ENCODE peak calls at places on chromosomes 4 and X, in five cellular contexts. One of them, this sample, is unnamed.

GRCh38 chr4:155705664-155706063 is 39.0 kb downstream of the GUCY1A1 start:
- DNase-seq in IMR-90: peak
- DNase-seq in H1: no peak
- DNase-seq in mesendoderm: peak
- DNase-seq in neuronal stem cell: peak
- DNase-seq in this sample: no peak

GRCh38 chr4:1337376-1337831 is 9.6 kb upstream of the UVSSA start:
- DNase-seq in IMR-90: peak
- DNase-seq in H1: no peak
- DNase-seq in mesendoderm: peak
- DNase-seq in neuronal stem cell: no peak
- DNase-seq in this sample: no peak

GRCh38 chr4:142615324-142615665 is 230.8 kb downstream of the INPP4B start:
- DNase-seq in IMR-90: peak
- DNase-seq in H1: no peak
- DNase-seq in mesendoderm: peak
- DNase-seq in neuronal stem cell: no peak
- DNase-seq in this sample: no peak

GRCh38 chrX:147916375-147916968 is 4.8 kb downstream of the FMR1 start:
- DNase-seq in IMR-90: no peak
- DNase-seq in H1: no peak
- DNase-seq in mesendoderm: no peak
- DNase-seq in neuronal stem cell: no peak
- DNase-seq in this sample: no peak

GRCh38 chr4:119093042-119093827 is 42.4 kb upstream of the MYOZ2 start:
- DNase-seq in IMR-90: peak
- DNase-seq in H1: no peak
- DNase-seq in mesendoderm: no peak
- DNase-seq in neuronal stem cell: no peak
- DNase-seq in this sample: no peak

GRCh38 chr4:162954976-162955375 is 211.7 kb downstream of the NAF1 start:
- DNase-seq in IMR-90: no peak
- DNase-seq in H1: no peak
- DNase-seq in mesendoderm: no peak
- DNase-seq in neuronal stem cell: no peak
- DNase-seq in this sample: no peak

GRCh38 chr4:158778712-158779111 is 9.9 kb downstream of the FNIP2 start:
- DNase-seq in IMR-90: no peak
- DNase-seq in H1: no peak
- DNase-seq in mesendoderm: no peak
- DNase-seq in neuronal stem cell: no peak
- DNase-seq in this sample: no peak

GRCh38 chr4:6749340-6750171 is 33.0 kb upstream of the KIAA0232 start:
- DNase-seq in IMR-90: peak
- DNase-seq in H1: no peak
- DNase-seq in mesendoderm: no peak
- DNase-seq in neuronal stem cell: no peak
- DNase-seq in this sample: no peak

GRCh38 chrX:109928596-109929335 is 74.1 kb upstream of the TMEM164 start:
- DNase-seq in IMR-90: no peak
- DNase-seq in H1: no peak
- DNase-seq in mesendoderm: no peak
- DNase-seq in neuronal stem cell: no peak
- DNase-seq in this sample: no peak

GRCh38 chr4:154399259-154399974 is 92.2 kb downstream of the DCHS2 start:
- DNase-seq in IMR-90: peak
- DNase-seq in H1: no peak
- DNase-seq in mesendoderm: peak
- DNase-seq in neuronal stem cell: no peak
- DNase-seq in this sample: no peak

GRCh38 chr4:112702892-112703291 is 65.9 kb downstream of the LARP7 start:
- DNase-seq in IMR-90: no peak
- DNase-seq in H1: peak
- DNase-seq in mesendoderm: peak
- DNase-seq in neuronal stem cell: no peak
- DNase-seq in this sample: no peak

GRCh38 chrX:134377537-134377936 is 82.4 kb upstream of the HPRT1 start:
- DNase-seq in IMR-90: peak
- DNase-seq in H1: no peak
- DNase-seq in mesendoderm: peak
- DNase-seq in neuronal stem cell: no peak
- DNase-seq in this sample: no peak

GRCh38 chrX:462853-463252 is 76.1 kb upstream of the PPP2R3B start:
- DNase-seq in IMR-90: no peak
- DNase-seq in H1: no peak
- DNase-seq in mesendoderm: no peak
- DNase-seq in neuronal stem cell: no peak
- DNase-seq in this sample: no peak

GRCh38 chrX:151752847-151753246 is 18.3 kb downstream of the CNGA2 start:
- DNase-seq in IMR-90: no peak
- DNase-seq in H1: no peak
- DNase-seq in mesendoderm: no peak
- DNase-seq in neuronal stem cell: no peak
- DNase-seq in this sample: no peak

GRCh38 chrX:125977851-125978250 is 188.2 kb downstream of the DCAF12L2 start:
- DNase-seq in IMR-90: no peak
- DNase-seq in H1: no peak
- DNase-seq in mesendoderm: no peak
- DNase-seq in neuronal stem cell: no peak
- DNase-seq in this sample: no peak

GRCh38 chrX:81121513-81122363 is 80.0 kb downstream of the HMGN5 start:
- DNase-seq in IMR-90: peak
- DNase-seq in H1: peak
- DNase-seq in mesendoderm: peak
- DNase-seq in neuronal stem cell: peak
- DNase-seq in this sample: peak

GRCh38 chrX:118694628-118695027 is 32.8 kb upstream of the IL13RA1 start:
- DNase-seq in IMR-90: no peak
- DNase-seq in H1: no peak
- DNase-seq in mesendoderm: no peak
- DNase-seq in neuronal stem cell: no peak
- DNase-seq in this sample: no peak

GRCh38 chr4:7297374-7297773 is 105.0 kb downstream of the SORCS2 start:
- DNase-seq in IMR-90: no peak
- DNase-seq in H1: no peak
- DNase-seq in mesendoderm: no peak
- DNase-seq in neuronal stem cell: no peak
- DNase-seq in this sample: no peak

GRCh38 chr4:123740236-123740635 is 343.6 kb downstream of the SPRY1 start:
- DNase-seq in IMR-90: no peak
- DNase-seq in H1: no peak
- DNase-seq in mesendoderm: peak
- DNase-seq in neuronal stem cell: no peak
- DNase-seq in this sample: no peak

GRCh38 chrX:111445485-111445884 is 33.5 kb upstream of the DCX start:
- DNase-seq in IMR-90: peak
- DNase-seq in H1: no peak
- DNase-seq in mesendoderm: peak
- DNase-seq in neuronal stem cell: peak
- DNase-seq in this sample: no peak

GRCh38 chrX:40570346-40571093 is 10.2 kb upstream of the ATP6AP2 start:
- DNase-seq in IMR-90: no peak
- DNase-seq in H1: no peak
- DNase-seq in mesendoderm: peak
- DNase-seq in neuronal stem cell: no peak
- DNase-seq in this sample: no peak

GRCh38 chrX:151970661-151971060 is 3.8 kb downstream of the GABRE start:
- DNase-seq in IMR-90: peak
- DNase-seq in H1: no peak
- DNase-seq in mesendoderm: no peak
- DNase-seq in neuronal stem cell: no peak
- DNase-seq in this sample: no peak

GRCh38 chrX:152197425-152197824 is 59.0 kb upstream of the MAGEA10 start:
- DNase-seq in IMR-90: no peak
- DNase-seq in H1: no peak
- DNase-seq in mesendoderm: peak
- DNase-seq in neuronal stem cell: no peak
- DNase-seq in this sample: no peak

GRCh38 chrX:128051526-128051925 is 677 bp downstream of the ACTRT1 start:
- DNase-seq in IMR-90: no peak
- DNase-seq in H1: no peak
- DNase-seq in mesendoderm: no peak
- DNase-seq in neuronal stem cell: no peak
- DNase-seq in this sample: no peak

GRCh38 chrX:86805241-86805640 is 657.0 kb downstream of the DACH2 start:
- DNase-seq in IMR-90: no peak
- DNase-seq in H1: no peak
- DNase-seq in mesendoderm: peak
- DNase-seq in neuronal stem cell: no peak
- DNase-seq in this sample: no peak

GRCh38 chr4:138945401-138945800 is 70.2 kb upstream of the NOCT start:
- DNase-seq in IMR-90: no peak
- DNase-seq in H1: no peak
- DNase-seq in mesendoderm: no peak
- DNase-seq in neuronal stem cell: no peak
- DNase-seq in this sample: no peak

GRCh38 chrX:139965421-139965820 is at the start of gene CXorf66:
- DNase-seq in IMR-90: no peak
- DNase-seq in H1: no peak
- DNase-seq in mesendoderm: no peak
- DNase-seq in neuronal stem cell: no peak
- DNase-seq in this sample: no peak

GRCh38 chr4:138182838-138183426 is 59.2 kb downstream of the SLC7A11 start:
- DNase-seq in IMR-90: peak
- DNase-seq in H1: no peak
- DNase-seq in mesendoderm: peak
- DNase-seq in neuronal stem cell: peak
- DNase-seq in this sample: no peak

GRCh38 chrX:24528605-24529004 is 63.5 kb downstream of the PDK3 start:
- DNase-seq in IMR-90: no peak
- DNase-seq in H1: no peak
- DNase-seq in mesendoderm: peak
- DNase-seq in neuronal stem cell: no peak
- DNase-seq in this sample: no peak

GRCh38 chr4:14254252-14254651 is 626.7 kb upstream of the BOD1L1 start:
- DNase-seq in IMR-90: peak
- DNase-seq in H1: peak
- DNase-seq in mesendoderm: peak
- DNase-seq in neuronal stem cell: no peak
- DNase-seq in this sample: peak

GRCh38 chr4:184668511-184669114 is 19.1 kb downstream of the PRIMPOL start:
- DNase-seq in IMR-90: peak
- DNase-seq in H1: no peak
- DNase-seq in mesendoderm: no peak
- DNase-seq in neuronal stem cell: no peak
- DNase-seq in this sample: no peak

GRCh38 chr4:184237612-184238011 is 19.9 kb upstream of the ENPP6 start:
- DNase-seq in IMR-90: no peak
- DNase-seq in H1: no peak
- DNase-seq in mesendoderm: no peak
- DNase-seq in neuronal stem cell: no peak
- DNase-seq in this sample: no peak

GRCh38 chr4:63526251-63526650 is 883.0 kb downstream of the TECRL start:
- DNase-seq in IMR-90: no peak
- DNase-seq in H1: no peak
- DNase-seq in mesendoderm: no peak
- DNase-seq in neuronal stem cell: no peak
- DNase-seq in this sample: no peak

GRCh38 chrX:13123857-13124345 is 79.5 kb upstream of the FAM9C start:
- DNase-seq in IMR-90: peak
- DNase-seq in H1: no peak
- DNase-seq in mesendoderm: no peak
- DNase-seq in neuronal stem cell: no peak
- DNase-seq in this sample: no peak

GRCh38 chrX:132614297-132614696 is 125.5 kb upstream of the MBNL3 start:
- DNase-seq in IMR-90: no peak
- DNase-seq in H1: no peak
- DNase-seq in mesendoderm: peak
- DNase-seq in neuronal stem cell: no peak
- DNase-seq in this sample: peak
- H4K8ac ChIP-seq in IMR-90: no peak
- H4K8ac ChIP-seq in H1: no peak
- H4K8ac ChIP-seq in mesendoderm: no peak
- H4K8ac ChIP-seq in neuronal stem cell: no peak
- H4K8ac ChIP-seq in this sample: no peak

GRCh38 chr4:145481164-145481941 is at the start of gene SMAD1:
- DNase-seq in IMR-90: peak
- DNase-seq in H1: peak
- DNase-seq in mesendoderm: peak
- DNase-seq in neuronal stem cell: peak
- DNase-seq in this sample: peak
- H2BK15ac ChIP-seq in IMR-90: no peak
- H2BK15ac ChIP-seq in H1: no peak
- H2BK15ac ChIP-seq in mesendoderm: no peak
- H2BK15ac ChIP-seq in neuronal stem cell: peak
- H2BK15ac ChIP-seq in this sample: no peak

DNA sequence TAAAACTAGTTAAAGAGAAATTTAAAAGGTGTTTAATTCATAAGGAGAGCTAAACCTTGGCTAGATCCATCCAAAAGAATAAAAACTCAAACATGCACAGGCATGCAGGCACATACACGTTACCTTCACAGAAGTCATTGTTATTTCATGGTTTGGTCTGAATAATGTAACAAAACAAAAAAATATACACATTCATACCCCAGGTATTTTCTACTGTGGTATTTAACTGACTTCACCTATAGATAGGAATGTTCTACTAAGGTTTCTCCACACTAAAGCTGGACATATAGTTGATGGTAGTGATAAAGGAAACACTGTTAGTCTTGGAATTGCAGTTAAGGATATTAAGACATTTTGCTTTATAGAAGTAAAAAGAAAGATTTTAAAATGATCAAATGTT is 283.6 kb upstream of the PCDH10 start:
- DNase-seq in IMR-90: no peak
- DNase-seq in H1: no peak
- DNase-seq in mesendoderm: no peak
- DNase-seq in neuronal stem cell: no peak
- DNase-seq in this sample: no peak
- H4K8ac ChIP-seq in IMR-90: no peak
- H4K8ac ChIP-seq in H1: no peak
- H4K8ac ChIP-seq in mesendoderm: no peak
- H4K8ac ChIP-seq in neuronal stem cell: no peak
- H4K8ac ChIP-seq in this sample: no peak

DNA sequence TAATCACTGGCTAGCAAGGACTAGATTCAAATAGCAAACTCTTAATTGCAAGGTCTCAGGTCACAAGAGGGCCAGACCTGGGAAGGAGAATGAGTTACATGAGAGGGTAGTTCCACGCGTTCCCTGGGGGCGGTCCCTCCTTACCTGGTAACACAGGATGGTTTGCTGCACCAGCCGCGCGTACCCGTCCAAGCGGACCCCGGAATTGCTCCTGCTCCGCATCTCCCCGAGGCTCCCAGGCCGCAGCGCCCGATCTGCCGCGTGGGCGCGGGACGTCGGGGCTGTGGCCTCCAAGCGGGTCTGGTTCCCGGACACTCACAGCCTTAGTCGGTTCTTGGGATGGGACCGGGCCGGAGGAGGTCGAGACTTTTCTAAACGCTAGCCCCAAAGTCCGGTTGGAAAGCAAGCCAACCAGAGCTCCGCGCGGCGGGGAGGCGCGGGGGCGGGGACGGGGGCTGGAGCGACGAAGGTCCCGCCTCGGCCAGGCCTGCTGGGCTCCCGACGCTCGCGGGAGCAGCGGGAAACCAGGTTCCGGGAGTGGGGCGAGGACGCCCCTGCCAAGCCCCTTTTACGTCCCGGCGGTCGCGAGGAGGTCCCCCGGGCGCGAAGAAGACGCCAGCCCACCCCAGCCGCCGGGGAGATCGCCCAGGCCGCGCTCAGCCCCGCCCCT is at the start of gene PHKA2:
- DNase-seq in IMR-90: no peak
- DNase-seq in H1: peak
- DNase-seq in mesendoderm: peak
- DNase-seq in neuronal stem cell: no peak
- DNase-seq in this sample: peak
- H2BK15ac ChIP-seq in IMR-90: no peak
- H2BK15ac ChIP-seq in H1: no peak
- H2BK15ac ChIP-seq in mesendoderm: no peak
- H2BK15ac ChIP-seq in neuronal stem cell: no peak
- H2BK15ac ChIP-seq in this sample: no peak